ENCODE peak calls at places on chromosomes 16 and 17, in nine cellular contexts. One of them, this sample, is unnamed. For H3K4me1, the result is how much of the 10 kb centered on the place peaks cover.

GRCh38 chr17:50314456-50315011 is 31.4 kb upstream of the XYLT2 start:
- DNase-seq in left ventricle myocardium inferior: no peak
- DNase-seq in HCT116: no peak
- DNase-seq in DND-41: no peak
- DNase-seq in SK-N-SH: no peak
- DNase-seq in SJCRH30: no peak
- DNase-seq in kidney: no peak
- DNase-seq in neuronal stem cell: no peak
- DNase-seq in tibial nerve: no peak
- DNase-seq in this sample: no peak

GRCh38 chr17:78890111-78890897 is 12.7 kb downstream of the CEP295NL start:
- DNase-seq in left ventricle myocardium inferior: peak
- DNase-seq in HCT116: no peak
- DNase-seq in DND-41: no peak
- DNase-seq in SK-N-SH: no peak
- DNase-seq in SJCRH30: no peak
- DNase-seq in kidney: peak
- DNase-seq in neuronal stem cell: no peak
- DNase-seq in tibial nerve: peak
- DNase-seq in this sample: peak

GRCh38 chr16:89506113-89506504 is 2.1 kb upstream of the SPG7 start:
- DNase-seq in left ventricle myocardium inferior: peak
- DNase-seq in HCT116: no peak
- DNase-seq in DND-41: no peak
- DNase-seq in SK-N-SH: no peak
- DNase-seq in SJCRH30: no peak
- DNase-seq in kidney: no peak
- DNase-seq in neuronal stem cell: no peak
- DNase-seq in tibial nerve: no peak
- DNase-seq in this sample: no peak

GRCh38 chr17:42248351-42249179 is 27.6 kb downstream of the STAT5B start:
- DNase-seq in left ventricle myocardium inferior: peak
- DNase-seq in HCT116: no peak
- DNase-seq in DND-41: peak
- DNase-seq in SK-N-SH: peak
- DNase-seq in SJCRH30: peak
- DNase-seq in kidney: peak
- DNase-seq in neuronal stem cell: no peak
- DNase-seq in tibial nerve: peak
- DNase-seq in this sample: peak

GRCh38 chr16:1668612-1669319 is 9.3 kb upstream of the JPT2 start:
- DNase-seq in left ventricle myocardium inferior: no peak
- DNase-seq in HCT116: no peak
- DNase-seq in DND-41: no peak
- DNase-seq in SK-N-SH: no peak
- DNase-seq in SJCRH30: no peak
- DNase-seq in kidney: peak
- DNase-seq in neuronal stem cell: no peak
- DNase-seq in tibial nerve: no peak
- DNase-seq in this sample: no peak

GRCh38 chr17:74334393-74335039 is 8.5 kb downstream of the KIF19 start:
- DNase-seq in left ventricle myocardium inferior: no peak
- DNase-seq in HCT116: no peak
- DNase-seq in DND-41: no peak
- DNase-seq in SK-N-SH: no peak
- DNase-seq in SJCRH30: no peak
- DNase-seq in kidney: no peak
- DNase-seq in neuronal stem cell: no peak
- DNase-seq in tibial nerve: no peak
- DNase-seq in this sample: no peak

GRCh38 chr17:65984299-65984698 is 207.6 kb downstream of the CEP112 start:
- DNase-seq in left ventricle myocardium inferior: no peak
- DNase-seq in HCT116: no peak
- DNase-seq in DND-41: no peak
- DNase-seq in SK-N-SH: no peak
- DNase-seq in SJCRH30: no peak
- DNase-seq in kidney: no peak
- DNase-seq in neuronal stem cell: no peak
- DNase-seq in tibial nerve: no peak
- DNase-seq in this sample: no peak

GRCh38 chr16:86240716-86241363 is 269.5 kb upstream of the FOXF1 start:
- DNase-seq in left ventricle myocardium inferior: no peak
- DNase-seq in HCT116: no peak
- DNase-seq in DND-41: no peak
- DNase-seq in SK-N-SH: no peak
- DNase-seq in SJCRH30: no peak
- DNase-seq in kidney: no peak
- DNase-seq in neuronal stem cell: no peak
- DNase-seq in tibial nerve: no peak
- DNase-seq in this sample: no peak

GRCh38 chr16:67395458-67396158 is 2.3 kb upstream of the TPPP3 start:
- DNase-seq in left ventricle myocardium inferior: no peak
- DNase-seq in HCT116: no peak
- DNase-seq in DND-41: no peak
- DNase-seq in SK-N-SH: no peak
- DNase-seq in SJCRH30: peak
- DNase-seq in kidney: peak
- DNase-seq in neuronal stem cell: no peak
- DNase-seq in tibial nerve: no peak
- DNase-seq in this sample: no peak

GRCh38 chr16:4285167-4285566 is 12.3 kb upstream of the TFAP4 start:
- DNase-seq in left ventricle myocardium inferior: no peak
- DNase-seq in HCT116: no peak
- DNase-seq in DND-41: no peak
- DNase-seq in SK-N-SH: no peak
- DNase-seq in SJCRH30: no peak
- DNase-seq in kidney: no peak
- DNase-seq in neuronal stem cell: no peak
- DNase-seq in tibial nerve: no peak
- DNase-seq in this sample: no peak

GRCh38 chr16:4283939-4284338 is 11.1 kb upstream of the TFAP4 start:
- DNase-seq in left ventricle myocardium inferior: no peak
- DNase-seq in HCT116: no peak
- DNase-seq in DND-41: no peak
- DNase-seq in SK-N-SH: no peak
- DNase-seq in SJCRH30: no peak
- DNase-seq in kidney: no peak
- DNase-seq in neuronal stem cell: no peak
- DNase-seq in tibial nerve: no peak
- DNase-seq in this sample: no peak

GRCh38 chr16:4290236-4290830 is 17.5 kb upstream of the TFAP4 start:
- DNase-seq in left ventricle myocardium inferior: no peak
- DNase-seq in HCT116: peak
- DNase-seq in DND-41: no peak
- DNase-seq in SK-N-SH: peak
- DNase-seq in SJCRH30: no peak
- DNase-seq in kidney: no peak
- DNase-seq in neuronal stem cell: no peak
- DNase-seq in tibial nerve: no peak
- DNase-seq in this sample: peak

GRCh38 chr16:4291699-4292098 is 18.9 kb upstream of the TFAP4 start:
- DNase-seq in left ventricle myocardium inferior: no peak
- DNase-seq in HCT116: no peak
- DNase-seq in DND-41: no peak
- DNase-seq in SK-N-SH: no peak
- DNase-seq in SJCRH30: no peak
- DNase-seq in kidney: no peak
- DNase-seq in neuronal stem cell: no peak
- DNase-seq in tibial nerve: no peak
- DNase-seq in this sample: no peak

GRCh38 chr16:4288148-4288921 is 15.5 kb upstream of the TFAP4 start:
- DNase-seq in left ventricle myocardium inferior: peak
- DNase-seq in HCT116: no peak
- DNase-seq in DND-41: peak
- DNase-seq in SK-N-SH: peak
- DNase-seq in SJCRH30: peak
- DNase-seq in kidney: peak
- DNase-seq in neuronal stem cell: peak
- DNase-seq in tibial nerve: peak
- DNase-seq in this sample: peak
- H3K4me1 ChIP-seq in left ventricle myocardium inferior: under half
- H3K4me1 ChIP-seq in HCT116: half or more
- H3K4me1 ChIP-seq in DND-41: under half
- H3K4me1 ChIP-seq in SK-N-SH: under half
- H3K4me1 ChIP-seq in SJCRH30: under half
- H3K4me1 ChIP-seq in kidney: under half
- H3K4me1 ChIP-seq in neuronal stem cell: under half
- H3K4me1 ChIP-seq in tibial nerve: under half
- H3K4me1 ChIP-seq in this sample: under half

DNA sequence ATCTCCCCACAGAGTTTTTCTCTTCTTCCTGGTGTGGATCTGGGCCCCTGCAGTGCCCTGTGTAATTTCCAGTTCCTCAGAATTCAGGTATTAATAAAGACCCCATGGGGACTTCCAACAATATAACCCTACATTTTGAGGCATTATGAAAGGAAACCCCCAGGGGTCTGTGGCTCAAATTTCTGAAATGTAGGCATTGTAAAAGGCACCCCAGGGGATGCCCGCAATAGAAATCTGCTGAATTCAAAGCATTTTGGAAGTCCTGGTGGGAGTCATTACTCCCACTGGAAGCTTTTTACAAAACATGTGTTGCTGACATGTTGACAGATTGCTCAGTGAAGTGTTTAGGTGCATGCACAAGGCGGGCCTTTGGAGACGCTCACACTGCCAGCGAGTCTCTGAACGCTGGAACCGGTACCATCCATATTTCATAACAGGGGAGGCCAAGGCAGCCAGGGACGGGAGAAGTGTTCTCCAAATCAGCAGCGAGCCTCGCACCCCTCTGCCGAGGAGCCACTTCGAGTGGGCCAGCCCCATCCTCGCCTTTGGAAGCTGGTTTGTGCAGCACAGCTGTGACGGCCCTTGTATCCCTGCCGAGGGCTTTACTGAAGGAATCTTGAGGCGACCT is 153.9 kb downstream of the ZNF423 start:
- DNase-seq in left ventricle myocardium inferior: peak
- DNase-seq in HCT116: no peak
- DNase-seq in DND-41: no peak
- DNase-seq in SK-N-SH: no peak
- DNase-seq in SJCRH30: peak
- DNase-seq in kidney: no peak
- DNase-seq in neuronal stem cell: peak
- DNase-seq in tibial nerve: peak
- DNase-seq in this sample: no peak
- H3K4me3 ChIP-seq in left ventricle myocardium inferior: peak
- H3K4me3 ChIP-seq in HCT116: no peak
- H3K4me3 ChIP-seq in DND-41: no peak
- H3K4me3 ChIP-seq in SK-N-SH: no peak
- H3K4me3 ChIP-seq in SJCRH30: peak
- H3K4me3 ChIP-seq in kidney: no peak
- H3K4me3 ChIP-seq in neuronal stem cell: no peak
- H3K4me3 ChIP-seq in tibial nerve: no peak
- H3K4me3 ChIP-seq in this sample: no peak

GRCh38 chr17:57379237-57380054 is 123.1 kb downstream of the MSI2 start:
- DNase-seq in left ventricle myocardium inferior: no peak
- DNase-seq in HCT116: no peak
- DNase-seq in DND-41: no peak
- DNase-seq in SK-N-SH: peak
- DNase-seq in SJCRH30: no peak
- DNase-seq in kidney: no peak
- DNase-seq in neuronal stem cell: peak
- DNase-seq in tibial nerve: no peak
- DNase-seq in this sample: no peak

GRCh38 chr17:57384219-57384618 is 127.9 kb downstream of the MSI2 start:
- DNase-seq in left ventricle myocardium inferior: no peak
- DNase-seq in HCT116: no peak
- DNase-seq in DND-41: no peak
- DNase-seq in SK-N-SH: no peak
- DNase-seq in SJCRH30: no peak
- DNase-seq in kidney: no peak
- DNase-seq in neuronal stem cell: no peak
- DNase-seq in tibial nerve: no peak
- DNase-seq in this sample: no peak

GRCh38 chr17:57375770-57376181 is 119.5 kb downstream of the MSI2 start:
- DNase-seq in left ventricle myocardium inferior: no peak
- DNase-seq in HCT116: peak
- DNase-seq in DND-41: no peak
- DNase-seq in SK-N-SH: no peak
- DNase-seq in SJCRH30: no peak
- DNase-seq in kidney: no peak
- DNase-seq in neuronal stem cell: no peak
- DNase-seq in tibial nerve: no peak
- DNase-seq in this sample: no peak

GRCh38 chr17:57377094-57377493 is 120.8 kb downstream of the MSI2 start:
- DNase-seq in left ventricle myocardium inferior: no peak
- DNase-seq in HCT116: no peak
- DNase-seq in DND-41: no peak
- DNase-seq in SK-N-SH: no peak
- DNase-seq in SJCRH30: no peak
- DNase-seq in kidney: no peak
- DNase-seq in neuronal stem cell: no peak
- DNase-seq in tibial nerve: no peak
- DNase-seq in this sample: no peak

GRCh38 chr17:57380055-57380356 is 123.7 kb downstream of the MSI2 start:
- DNase-seq in left ventricle myocardium inferior: no peak
- DNase-seq in HCT116: no peak
- DNase-seq in DND-41: no peak
- DNase-seq in SK-N-SH: no peak
- DNase-seq in SJCRH30: no peak
- DNase-seq in kidney: no peak
- DNase-seq in neuronal stem cell: no peak
- DNase-seq in tibial nerve: no peak
- DNase-seq in this sample: no peak
- H3K4me1 ChIP-seq in left ventricle myocardium inferior: half or more
- H3K4me1 ChIP-seq in HCT116: under half
- H3K4me1 ChIP-seq in DND-41: under half
- H3K4me1 ChIP-seq in SK-N-SH: half or more
- H3K4me1 ChIP-seq in SJCRH30: under half
- H3K4me1 ChIP-seq in kidney: under half
- H3K4me1 ChIP-seq in neuronal stem cell: under half
- H3K4me1 ChIP-seq in tibial nerve: under half
- H3K4me1 ChIP-seq in this sample: under half

GRCh38 chr16:25005445-25006306 is 9.5 kb downstream of the ARHGAP17 start:
- DNase-seq in left ventricle myocardium inferior: no peak
- DNase-seq in HCT116: no peak
- DNase-seq in DND-41: no peak
- DNase-seq in SK-N-SH: no peak
- DNase-seq in SJCRH30: no peak
- DNase-seq in kidney: no peak
- DNase-seq in neuronal stem cell: no peak
- DNase-seq in tibial nerve: no peak
- DNase-seq in this sample: no peak

GRCh38 chr16:25010542-25010941 is 4.6 kb downstream of the ARHGAP17 start:
- DNase-seq in left ventricle myocardium inferior: no peak
- DNase-seq in HCT116: no peak
- DNase-seq in DND-41: no peak
- DNase-seq in SK-N-SH: no peak
- DNase-seq in SJCRH30: no peak
- DNase-seq in kidney: no peak
- DNase-seq in neuronal stem cell: no peak
- DNase-seq in tibial nerve: no peak
- DNase-seq in this sample: no peak

GRCh38 chr16:25006504-25007055 is 8.6 kb downstream of the ARHGAP17 start:
- DNase-seq in left ventricle myocardium inferior: no peak
- DNase-seq in HCT116: no peak
- DNase-seq in DND-41: no peak
- DNase-seq in SK-N-SH: peak
- DNase-seq in SJCRH30: no peak
- DNase-seq in kidney: no peak
- DNase-seq in neuronal stem cell: no peak
- DNase-seq in tibial nerve: peak
- DNase-seq in this sample: no peak

GRCh38 chr16:25009822-25010221 is 5.3 kb downstream of the ARHGAP17 start:
- DNase-seq in left ventricle myocardium inferior: peak
- DNase-seq in HCT116: no peak
- DNase-seq in DND-41: no peak
- DNase-seq in SK-N-SH: no peak
- DNase-seq in SJCRH30: no peak
- DNase-seq in kidney: no peak
- DNase-seq in neuronal stem cell: no peak
- DNase-seq in tibial nerve: no peak
- DNase-seq in this sample: peak

GRCh38 chr16:25007284-25007984 is 7.7 kb downstream of the ARHGAP17 start:
- DNase-seq in left ventricle myocardium inferior: no peak
- DNase-seq in HCT116: no peak
- DNase-seq in DND-41: no peak
- DNase-seq in SK-N-SH: no peak
- DNase-seq in SJCRH30: no peak
- DNase-seq in kidney: no peak
- DNase-seq in neuronal stem cell: no peak
- DNase-seq in tibial nerve: no peak
- DNase-seq in this sample: no peak
- H3K4me3 ChIP-seq in left ventricle myocardium inferior: no peak
- H3K4me3 ChIP-seq in HCT116: no peak
- H3K4me3 ChIP-seq in DND-41: no peak
- H3K4me3 ChIP-seq in SK-N-SH: no peak
- H3K4me3 ChIP-seq in SJCRH30: no peak
- H3K4me3 ChIP-seq in kidney: no peak
- H3K4me3 ChIP-seq in neuronal stem cell: no peak
- H3K4me3 ChIP-seq in tibial nerve: no peak
- H3K4me3 ChIP-seq in this sample: no peak

This sample was measured in lower lobe of right lung.